ENCODE peak calls at places on chromosomes 16 and 17, in six cellular contexts. One of them, this sample, is unnamed.

GRCh38 chr17:39057807-39058206 is 90.6 kb upstream of the FBXO47 start:
- DNase-seq in mesenteric fat pad: peak
- DNase-seq in NCI-H446: no peak
- DNase-seq in Calu3: no peak
- DNase-seq in EL: no peak
- DNase-seq in stromal cell of bone marrow: no peak
- DNase-seq in this sample: no peak

GRCh38 chr16:3467182-3467581 is 23.7 kb downstream of the NAA60 start:
- DNase-seq in stromal cell of bone marrow: no peak
- DNase-seq in EL: no peak
- DNase-seq in Calu3: no peak
- DNase-seq in mesenteric fat pad: no peak
- DNase-seq in NCI-H446: no peak
- DNase-seq in this sample: no peak

GRCh38 chr17:38870259-38871165 is 654 bp downstream of the LASP1 start:
- DNase-seq in Calu3: peak
- DNase-seq in mesenteric fat pad: peak
- DNase-seq in NCI-H446: peak
- DNase-seq in stromal cell of bone marrow: peak
- DNase-seq in EL: peak
- DNase-seq in this sample: peak

GRCh38 chr16:46894011-46894672 is 10.0 kb downstream of the GPT2 start:
- DNase-seq in EL: no peak
- DNase-seq in stromal cell of bone marrow: no peak
- DNase-seq in mesenteric fat pad: no peak
- DNase-seq in Calu3: no peak
- DNase-seq in NCI-H446: no peak
- DNase-seq in this sample: no peak

GRCh38 chr17:29293890-29294579 is at the start of gene NUFIP2:
- DNase-seq in Calu3: peak
- DNase-seq in stromal cell of bone marrow: peak
- DNase-seq in mesenteric fat pad: peak
- DNase-seq in EL: peak
- DNase-seq in NCI-H446: peak
- DNase-seq in this sample: peak

GRCh38 chr16:81266680-81267095 is 28.2 kb downstream of the BCO1 start:
- DNase-seq in mesenteric fat pad: no peak
- DNase-seq in EL: no peak
- DNase-seq in Calu3: peak
- DNase-seq in stromal cell of bone marrow: no peak
- DNase-seq in NCI-H446: no peak
- DNase-seq in this sample: no peak

GRCh38 chr16:57485091-57485915 is 990 bp downstream of the DOK4 start:
- DNase-seq in EL: no peak
- DNase-seq in mesenteric fat pad: peak
- DNase-seq in stromal cell of bone marrow: no peak
- DNase-seq in NCI-H446: no peak
- DNase-seq in Calu3: no peak
- DNase-seq in this sample: no peak

GRCh38 chr17:42287305-42288077 is 807 bp upstream of the STAT5A start:
- DNase-seq in stromal cell of bone marrow: no peak
- DNase-seq in mesenteric fat pad: peak
- DNase-seq in EL: no peak
- DNase-seq in Calu3: no peak
- DNase-seq in NCI-H446: no peak
- DNase-seq in this sample: peak

This sample was measured in coronary artery.